ENCODE peak calls at places on chromosomes 13 and 19, in seven cellular contexts. R is amniotic stem cell; B is posterior cingulate gyrus; L is vagina; D is activated T-cell treated with anti-CD3 and anti-CD28 coated beads, Interleukin-2, amount 50 U/mL, for 24 hours; O is stimulated activated CD4-positive, alpha-beta T cell treated with anti-CD3 and anti-CD28 coated beads, Interleukin-15, amount 100 ng/mL, for 1 hour; W is thyroid gland. G is an unnamed sample.

GRCh38 chr13:25927363-25927762 is 124.5 kb downstream of the SHISA2 start:
- DNase-seq in B (no peak), D (no peak), R (no peak), W (no peak), L (no peak), O (no peak), G (no peak)

GRCh38 chr19:53545271-53546065 is 7.5 kb downstream of the ZNF331 start:
- DNase-seq in R (peak), W (peak), L (no peak), D (no peak), B (no peak), O (no peak), G (peak)

GRCh38 chr19:6729573-6730152 is 7.7 kb downstream of the GPR108 start:
- DNase-seq in L (no peak), W (no peak), B (no peak), D (no peak), R (no peak), O (no peak), G (no peak)

GRCh38 chr19:40234429-40235237 is 8.1 kb upstream of the CCNP start:
- DNase-seq in D (no peak), W (no peak), B (no peak), R (no peak), O (no peak), L (no peak), G (no peak)

GRCh38 chr19:42048992-42049391 is 21.0 kb downstream of the GRIK5 start:
- DNase-seq in D (no peak), L (no peak), O (no peak), B (no peak), W (no peak), R (no peak), G (no peak)

GRCh38 chr19:40143612-40144011 is 47.6 kb upstream of the MAP3K10 start:
- DNase-seq in R (no peak), O (no peak), D (peak), W (peak), L (no peak), B (peak), G (no peak)

GRCh38 chr19:18107235-18108083 is 9.9 kb downstream of the MAST3 start:
- DNase-seq in B (no peak), R (no peak), O (no peak), W (no peak), L (no peak), D (no peak), G (no peak)

GRCh38 chr19:18340990-18341868 is 831 bp downstream of the PGPEP1 start:
- DNase-seq in L (no peak), O (peak), D (peak), R (no peak), B (peak), W (peak), G (no peak)

GRCh38 chr19:47309608-47310007 is at the start of gene C5AR1:
- DNase-seq in W (no peak), O (no peak), B (no peak), D (no peak), L (no peak), R (no peak), G (no peak)

G was measured in BJ.